ENCODE peak calls at places on chromosomes 4 and X, in five cellular contexts. G is T follicular helper cell, W is omental fat pad, Y is kidney tubule cell, D is neural progenitor cell. Z is an unnamed sample.

GRCh38 chrX:103503163-103503852 is 16.0 kb downstream of the RAB40A start:
- DNase-seq in W (no peak), D (no peak), G (no peak), Y (peak; percentile 3), Z (no peak)

GRCh38 chr4:11605597-11605996 is 176.9 kb upstream of the HS3ST1 start:
- DNase-seq in Y (peak; percentile 62), G (no peak), W (no peak), D (no peak), Z (no peak)

GRCh38 chr4:94757192-94758140 is at the start of gene BMPR1B:
- DNase-seq in D (peak; percentile 75), W (no peak), G (no peak), Y (peak; percentile 74), Z (no peak)

GRCh38 chrX:617401-617800 is 13.2 kb upstream of the SHOX start:
- DNase-seq in W (no peak), Y (no peak), G (no peak), D (no peak), Z (no peak)

GRCh38 chr4:128707864-128708263 is 101.6 kb upstream of the JADE1 start:
- DNase-seq in Y (peak; percentile 67), D (no peak), W (no peak), G (no peak), Z (no peak)

GRCh38 chr4:73661646-73662119 is 41.4 kb upstream of the RASSF6 start:
- DNase-seq in Y (peak; percentile 100), W (no peak), G (no peak), D (no peak), Z (no peak)

GRCh38 chrX:154444001-154444754 is at the start of gene FAM50A:
- DNase-seq in D (peak; percentile 86), W (no peak), G (peak; percentile 54), Y (peak; percentile 63), Z (peak; percentile 90)

GRCh38 chr4:28254003-28254402 is 1393.4 kb downstream of the STIM2 start:
- DNase-seq in G (no peak), D (no peak), W (no peak), Y (no peak), Z (no peak)

Z was measured in tibial artery.